ENCODE peak calls at places on chromosomes 6 and 20, in five cellular contexts. G is AG09309, P is fibroblast of mammary gland, L is small intestine, V is hepatocyte. U is an unnamed sample.

GRCh38 chr6:14658909-14659561 is 541.5 kb downstream of the CD83 start:
- DNase-seq in G (no peak), P (peak), L (no peak), V (no peak), U (peak)

GRCh38 chr6:47343631-47344421 is 34.1 kb upstream of the TNFRSF21 start:
- DNase-seq in G (no peak), P (no peak), L (peak), V (peak), U (no peak)

GRCh38 chr6:118697554-118697953 is 46.2 kb upstream of the CEP85L start:
- DNase-seq in G (no peak), P (no peak), L (no peak), V (no peak), U (no peak)

GRCh38 chr6:27839303-27840081 is 72.7 kb downstream of the OR2B2 start:
- DNase-seq in G (no peak), P (peak), L (peak), V (peak), U (peak)

GRCh38 chr6:45613678-45614077 is 235.9 kb upstream of the SUPT3H start:
- DNase-seq in G (no peak), P (peak), L (no peak), V (peak), U (no peak)

GRCh38 chr20:48283470-48284110 is 498.3 kb upstream of the SULF2 start:
- DNase-seq in G (peak), P (peak), L (peak), V (peak), U (no peak)

GRCh38 chr6:105212587-105212986 is 32.8 kb upstream of the POPDC3 start:
- DNase-seq in G (no peak), P (no peak), L (no peak), V (no peak), U (no peak)

GRCh38 chr20:53848304-53848703 is 222.1 kb downstream of the BCAS1 start:
- DNase-seq in G (no peak), P (no peak), L (no peak), V (no peak), U (no peak)

GRCh38 chr6:71220466-71220865 is 68.1 kb upstream of the OGFRL1 start:
- DNase-seq in G (no peak), P (no peak), L (no peak), V (no peak), U (no peak)

GRCh38 chr6:106168097-106168888 is 82.2 kb downstream of the PRDM1 start:
- DNase-seq in G (no peak), P (no peak), L (no peak), V (no peak), U (no peak)

GRCh38 chr20:41811456-41811855 is 193.3 kb upstream of the CHD6 start:
- DNase-seq in G (no peak), P (no peak), L (no peak), V (no peak), U (no peak)

GRCh38 chr6:46189726-46190125 is 18.9 kb upstream of the ENPP5 start:
- DNase-seq in G (no peak), P (no peak), L (no peak), V (no peak), U (no peak)

GRCh38 chr6:28542440-28543293 is 17.0 kb downstream of the GPX5 start:
- DNase-seq in G (peak), P (peak), L (peak), V (peak), U (peak)

GRCh38 chr20:37989601-37990001 is 43.7 kb downstream of the TTI1 start:
- DNase-seq in G (no peak), P (peak), L (peak), V (peak), U (peak)

GRCh38 chr20:57664476-57664875 is 44.2 kb upstream of the ZBP1 start:
- DNase-seq in G (no peak), P (no peak), L (no peak), V (no peak), U (no peak)

GRCh38 chr6:7899889-7900213 is 10.7 kb downstream of the TXNDC5 start:
- DNase-seq in G (no peak), P (no peak), L (no peak), V (no peak), U (no peak)

GRCh38 chr6:158321960-158322359 is 9.7 kb downstream of the TULP4 start:
- DNase-seq in G (peak), P (peak), L (no peak), V (peak), U (no peak)

GRCh38 chr6:30481213-30481964 is 7.9 kb upstream of the HLA-E start:
- DNase-seq in G (no peak), P (no peak), L (no peak), V (no peak), U (no peak)

GRCh38 chr20:58810116-58810878 is 40.4 kb downstream of the GNAS-AS1 start:
- DNase-seq in G (no peak), P (peak), L (no peak), V (no peak), U (no peak)

GRCh38 chr6:110140650-110141049 is 38.8 kb downstream of the WASF1 start:
- DNase-seq in G (peak), P (peak), L (no peak), V (no peak), U (no peak)

GRCh38 chr6:15358579-15359327 is 112.9 kb downstream of the JARID2 start:
- DNase-seq in G (no peak), P (no peak), L (no peak), V (no peak), U (no peak)

GRCh38 chr6:138869343-138869742 is 73.5 kb downstream of the ECT2L start:
- DNase-seq in G (no peak), P (peak), L (no peak), V (no peak), U (no peak)

GRCh38 chr6:142774292-142774691 is 170.7 kb downstream of the HIVEP2 start:
- DNase-seq in G (no peak), P (no peak), L (no peak), V (no peak), U (no peak)

GRCh38 chr6:154537486-154537885 is 27.0 kb upstream of the CNKSR3 start:
- DNase-seq in G (no peak), P (no peak), L (peak), V (peak), U (no peak)

GRCh38 chr20:14264869-14265268 is 72.5 kb downstream of the FLRT3 start:
- DNase-seq in G (peak), P (peak), L (peak), V (peak), U (no peak)

GRCh38 chr6:168301648-168302398 is 17.8 kb downstream of the DACT2 start:
- DNase-seq in G (no peak), P (no peak), L (peak), V (peak), U (no peak)

GRCh38 chr6:61810047-61810446 is 476.0 kb downstream of the KHDRBS2 start:
- DNase-seq in G (no peak), P (no peak), L (no peak), V (no peak), U (no peak)

GRCh38 chr6:22828179-22829062 is 259.1 kb downstream of the HDGFL1 start:
- DNase-seq in G (peak), P (peak), L (peak), V (peak), U (peak)

GRCh38 chr20:916125-916799 is at the start of gene ANGPT4:
- DNase-seq in G (no peak), P (no peak), L (no peak), V (no peak), U (no peak)

GRCh38 chr20:64264091-64264490 is 8.5 kb downstream of the PCMTD2 start:
- DNase-seq in G (no peak), P (no peak), L (no peak), V (no peak), U (no peak)

GRCh38 chr6:44377971-44378370 is 9.5 kb upstream of the CDC5L start:
- DNase-seq in G (no peak), P (no peak), L (no peak), V (no peak), U (no peak)

GRCh38 chr6:33029297-33030184 is 20.1 kb upstream of the HLA-DOA start:
- DNase-seq in G (no peak), P (peak), L (peak), V (no peak), U (no peak)

GRCh38 chr6:105136433-105137350 is 43.1 kb downstream of the POPDC3 start:
- DNase-seq in G (no peak), P (peak), L (peak), V (peak), U (peak)

GRCh38 chr6:71138416-71138815 is 150.2 kb upstream of the OGFRL1 start:
- DNase-seq in G (no peak), P (no peak), L (no peak), V (no peak), U (no peak)

GRCh38 chr20:1907586-1907985 is 12.4 kb downstream of the SIRPA start:
- DNase-seq in G (no peak), P (peak), L (no peak), V (no peak), U (no peak)

GRCh38 chr6:138346302-138347195 is 31.2 kb upstream of the SMIM28 start:
- DNase-seq in G (peak), P (peak), L (no peak), V (no peak), U (no peak)

GRCh38 chr6:11527274-11527870 is 10.2 kb upstream of the TMEM170B start:
- DNase-seq in G (no peak), P (peak), L (no peak), V (no peak), U (no peak)

GRCh38 chr20:48170625-48171024 is 385.3 kb upstream of the SULF2 start:
- DNase-seq in G (no peak), P (no peak), L (no peak), V (no peak), U (no peak)

GRCh38 chr6:145836170-145836569 is 21.6 kb upstream of the FBXO30 start:
- DNase-seq in G (no peak), P (peak), L (no peak), V (no peak), U (no peak)

GRCh38 chr20:58078741-58079522 is 149.5 kb downstream of the ANKRD60 start:
- DNase-seq in G (peak), P (peak), L (no peak), V (no peak), U (no peak)

GRCh38 chr6:134177236-134177635 is 124.8 kb upstream of the SLC2A12 start:
- DNase-seq in G (no peak), P (no peak), L (no peak), V (no peak), U (no peak)
- H3K4me3 ChIP-seq in G (no peak), P (no peak), L (peak), V (no peak), U (peak)

GRCh38 chr6:36685198-36685919 is 6.8 kb downstream of the CDKN1A start:
- DNase-seq in G (no peak), P (no peak), L (no peak), V (no peak), U (no peak)

GRCh38 chr6:36683145-36683655 is 4.7 kb downstream of the CDKN1A start:
- DNase-seq in G (no peak), P (no peak), L (no peak), V (no peak), U (no peak)

GRCh38 chr6:36684447-36684812 is 5.9 kb downstream of the CDKN1A start:
- DNase-seq in G (no peak), P (no peak), L (no peak), V (no peak), U (no peak)

GRCh38 chr6:36683656-36684446 is 5.3 kb downstream of the CDKN1A start:
- DNase-seq in G (no peak), P (no peak), L (no peak), V (no peak), U (no peak)

GRCh38 chr6:36682328-36683144 is 4.0 kb downstream of the CDKN1A start:
- DNase-seq in G (no peak), P (no peak), L (peak), V (peak), U (peak)
- H3K4me3 ChIP-seq in G (peak), P (peak), L (peak), V (no peak), U (no peak)

GRCh38 chr6:52405243-52405642 is 14.9 kb upstream of the EFHC1 start:
- DNase-seq in G (no peak), P (no peak), L (no peak), V (no peak), U (no peak)

GRCh38 chr6:52407467-52407866 is 12.7 kb upstream of the EFHC1 start:
- DNase-seq in G (no peak), P (peak), L (peak), V (peak), U (no peak)

GRCh38 chr6:52400316-52401041 is 19.7 kb upstream of the EFHC1 start:
- DNase-seq in G (no peak), P (no peak), L (peak), V (no peak), U (no peak)

GRCh38 chr6:52403086-52403485 is 17.1 kb upstream of the EFHC1 start:
- DNase-seq in G (no peak), P (no peak), L (no peak), V (no peak), U (no peak)

GRCh38 chr6:52403627-52404026 is 16.5 kb upstream of the EFHC1 start:
- DNase-seq in G (no peak), P (no peak), L (peak), V (no peak), U (no peak)
- H3K4me3 ChIP-seq in G (no peak), P (no peak), L (no peak), V (no peak), U (no peak)

DNA sequence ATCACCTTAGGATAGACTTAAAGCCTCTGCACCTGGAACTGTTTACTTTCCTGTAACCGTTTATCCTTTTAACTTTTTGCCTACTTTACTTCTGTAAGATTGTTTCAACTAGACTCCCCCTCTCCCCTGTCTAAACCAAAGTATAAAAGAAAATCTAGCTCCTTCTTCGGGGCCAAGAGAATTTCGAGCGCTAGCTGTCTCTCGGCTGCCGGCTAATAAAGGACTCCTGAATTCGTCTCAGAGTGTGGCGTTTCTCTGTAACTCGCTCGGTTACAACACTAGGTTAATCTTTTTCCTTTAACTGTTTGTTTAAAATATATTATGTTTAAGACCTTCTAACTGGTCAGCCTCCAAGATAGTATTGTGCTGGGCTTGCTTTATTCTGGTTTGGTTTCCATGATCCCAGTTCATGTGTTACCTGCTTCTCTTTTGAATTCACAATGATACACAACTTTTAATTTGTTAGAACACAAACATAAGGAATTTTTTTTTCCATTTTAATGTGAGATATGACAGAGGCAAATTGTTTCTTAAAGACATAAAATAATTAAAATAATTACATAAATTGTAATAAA is 8.7 kb upstream of the NQO2 start:
- DNase-seq in G (no peak), P (no peak), L (no peak), V (no peak), U (no peak)
- H3K4me3 ChIP-seq in G (peak), P (peak), L (peak), V (peak), U (peak)

DNA sequence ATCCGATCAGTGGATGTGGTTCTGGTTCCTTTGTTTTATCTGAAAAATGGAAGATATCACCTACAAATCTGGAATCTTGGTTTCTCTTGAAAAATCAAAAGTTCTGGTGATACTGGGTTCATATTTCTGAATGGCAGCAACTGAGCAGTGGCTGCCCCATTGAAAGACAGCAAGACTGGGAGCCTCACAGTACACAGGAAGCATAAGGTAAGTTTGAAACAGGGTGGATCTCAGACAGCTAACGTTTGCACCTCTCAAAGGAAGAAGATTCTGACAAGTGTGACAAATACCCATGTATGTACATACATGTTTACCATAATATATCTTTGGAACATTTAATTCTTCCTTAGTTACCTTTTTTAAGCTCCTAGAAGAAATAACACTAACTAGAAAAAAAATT is at the start of gene SAMD3:
- DNase-seq in G (no peak), P (no peak), L (peak), V (no peak), U (no peak)
- H3K4me3 ChIP-seq in G (no peak), P (no peak), L (no peak), V (no peak), U (no peak)

GRCh38 chr6:160766657-160767018 is 64.6 kb downstream of the PLG start:
- DNase-seq in G (no peak), P (no peak), L (no peak), V (no peak), U (no peak)
- H3K4me3 ChIP-seq in G (no peak), P (peak), L (no peak), V (peak), U (no peak)

GRCh38 chr6:166862287-166862977 is 93.9 kb downstream of the RNASET2 start:
- DNase-seq in G (no peak), P (no peak), L (no peak), V (peak), U (no peak)
- H3K4me3 ChIP-seq in G (peak), P (peak), L (peak), V (peak), U (peak)

DNA sequence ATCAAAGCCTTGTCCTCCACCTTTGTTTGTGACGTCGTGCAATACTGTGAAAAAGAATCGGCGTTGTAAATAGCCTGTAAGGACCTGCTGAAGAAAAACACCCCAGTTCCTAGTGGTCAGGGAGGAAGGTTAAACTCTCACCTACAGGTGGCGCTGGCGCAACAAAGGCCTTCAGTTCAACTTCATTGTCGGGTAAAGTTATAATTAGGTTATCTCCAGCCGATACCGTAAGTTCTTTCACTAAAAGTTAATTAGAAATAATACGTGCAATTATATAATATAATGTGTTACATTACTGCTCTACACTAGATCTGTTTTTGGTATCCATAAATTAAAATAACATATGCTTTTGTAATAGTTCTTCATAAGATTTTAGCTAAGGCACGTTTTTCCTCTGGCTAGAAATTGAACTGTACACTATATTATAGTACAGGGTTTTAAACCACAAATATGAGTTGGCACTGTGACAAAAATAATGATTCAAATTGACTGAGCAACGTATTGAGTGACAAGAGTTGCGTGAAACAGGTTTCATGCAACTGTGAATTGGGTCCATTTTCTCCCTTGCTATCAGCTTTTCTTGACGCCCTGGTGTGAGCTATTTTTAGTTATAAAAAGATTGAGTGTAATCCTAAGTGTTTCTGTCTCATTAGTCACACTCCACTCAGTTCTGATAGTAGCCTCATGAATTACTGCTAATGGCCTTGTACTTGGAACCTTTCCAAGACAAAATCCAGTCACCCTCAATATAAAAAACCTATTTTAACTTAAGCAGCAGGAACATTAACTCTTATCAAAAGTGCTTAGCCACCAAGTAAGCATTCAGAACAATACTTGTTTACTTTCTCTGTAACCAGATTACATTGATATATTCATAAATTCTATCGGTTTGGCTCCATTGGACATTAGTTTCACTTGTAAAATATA is 62.3 kb downstream of the KIAA0319 start:
- DNase-seq in G (no peak), P (peak), L (peak), V (peak), U (no peak)
- H3K4me3 ChIP-seq in G (no peak), P (no peak), L (no peak), V (no peak), U (no peak)

GRCh38 chr6:79584332-79584731 is 46.8 kb upstream of the SH3BGRL2 start:
- DNase-seq in G (no peak), P (no peak), L (no peak), V (no peak), U (no peak)
- H3K4me3 ChIP-seq in G (no peak), P (no peak), L (no peak), V (no peak), U (no peak)

DNA sequence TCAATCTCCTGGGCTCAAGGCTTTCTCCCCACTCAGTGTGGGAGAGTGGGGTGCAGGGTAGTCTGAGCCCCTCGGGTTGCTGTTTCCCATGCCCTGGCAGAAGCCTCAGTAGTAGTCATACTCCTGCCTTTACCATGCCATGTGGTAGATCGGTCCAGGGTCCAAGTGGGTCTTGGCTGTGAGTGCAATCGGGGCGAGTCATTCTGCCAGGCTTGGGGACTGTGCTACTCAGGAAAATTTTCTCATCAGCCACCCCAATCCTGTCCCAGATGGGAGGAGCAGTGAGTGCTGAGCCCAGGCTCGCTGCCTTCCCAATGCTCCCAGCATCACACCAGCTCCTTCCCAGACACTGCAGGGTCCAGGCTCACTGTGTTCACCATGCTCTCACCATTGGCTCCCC is 10.7 kb upstream of the RAET1L start:
- DNase-seq in G (no peak), P (no peak), L (no peak), V (no peak), U (no peak)
- H3K4me3 ChIP-seq in G (no peak), P (no peak), L (no peak), V (no peak), U (no peak)

U was measured in left lung.